ENCODE peak calls at places on chromosomes 5 and 9, in four cellular contexts. O is K562, A is transverse colon, Q is spleen. F is an unnamed sample. For H3K4me1, the result is how much of the 10 kb centered on the place peaks cover.

GRCh38 chr9:121445986-121446385 is 53.7 kb downstream of the GGTA1 start:
- DNase-seq in O (no peak), A (no peak), Q (no peak), F (no peak)

GRCh38 chr5:145668714-145669113 is 166.4 kb downstream of the PRELID2 start:
- DNase-seq in O (no peak), A (no peak), Q (no peak), F (no peak)

GRCh38 chr5:105101597-105101996 is 1539.0 kb upstream of the NUDT12 start:
- DNase-seq in O (no peak), A (no peak), Q (no peak), F (no peak)

GRCh38 chr5:159642379-159642778 is 273.9 kb upstream of the ADRA1B start:
- DNase-seq in O (no peak), A (no peak), Q (no peak), F (no peak)

GRCh38 chr9:38423939-38424843 is at the start of gene IGFBPL1:
- DNase-seq in O (no peak), A (no peak), Q (no peak), F (peak)

GRCh38 chr5:121313886-121314285 is 537.8 kb upstream of the FTMT start:
- DNase-seq in O (no peak), A (no peak), Q (no peak), F (no peak)

GRCh38 chr5:132257131-132258101 is at the start of gene PDLIM4:
- DNase-seq in O (peak), A (peak), Q (peak), F (peak)

GRCh38 chr5:14039063-14039462 is 94.6 kb upstream of the DNAH5 start:
- DNase-seq in O (no peak), A (no peak), Q (no peak), F (no peak)

GRCh38 chr5:131245948-131246347 is 17.9 kb upstream of the CDC42SE2 start:
- DNase-seq in O (no peak), A (peak), Q (no peak), F (no peak)

GRCh38 chr9:14313378-14313940 is 482 bp downstream of the NFIB start:
- DNase-seq in O (peak), A (peak), Q (no peak), F (no peak)

GRCh38 chr5:57686806-57687205 is 204.2 kb upstream of the ACTBL2 start:
- DNase-seq in O (no peak), A (no peak), Q (no peak), F (no peak)

GRCh38 chr5:94793816-94794198 is 175.3 kb downstream of the SLF1 start:
- DNase-seq in O (no peak), A (no peak), Q (no peak), F (no peak)

GRCh38 chr5:132896685-132897084 is 23.2 kb downstream of the LEAP2 start:
- DNase-seq in O (no peak), A (no peak), Q (no peak), F (no peak)

GRCh38 chr5:115758356-115758755 is 58.1 kb downstream of the CDO1 start:
- DNase-seq in O (no peak), A (no peak), Q (no peak), F (no peak)

GRCh38 chr9:88741335-88741734 is 206.4 kb downstream of the NXNL2 start:
- DNase-seq in O (peak), A (no peak), Q (no peak), F (no peak)

GRCh38 chr9:127905788-127906191 is 6.4 kb upstream of the ST6GALNAC6 start:
- DNase-seq in O (no peak), A (peak), Q (peak), F (no peak)

GRCh38 chr9:89377411-89377810 is 59.1 kb downstream of the SECISBP2 start:
- DNase-seq in O (no peak), A (no peak), Q (peak), F (no peak)

GRCh38 chr9:38390851-38391250 is 1.7 kb upstream of the ALDH1B1 start:
- DNase-seq in O (no peak), A (no peak), Q (peak), F (no peak)

GRCh38 chr9:20495133-20495532 is 127.2 kb downstream of the MLLT3 start:
- DNase-seq in O (no peak), A (no peak), Q (no peak), F (no peak)

GRCh38 chr5:135372654-135373381 is 26.2 kb downstream of the MACROH2A1 start:
- DNase-seq in O (no peak), A (no peak), Q (peak), F (peak)

GRCh38 chr9:113593682-113594281 is 130.3 kb downstream of the RGS3 start:
- DNase-seq in O (peak), A (peak), Q (peak), F (peak)
- TF ChIP-seq POLR2AphosphoS5 in O (no peak), A (peak), Q (peak), F (peak)

DNA sequence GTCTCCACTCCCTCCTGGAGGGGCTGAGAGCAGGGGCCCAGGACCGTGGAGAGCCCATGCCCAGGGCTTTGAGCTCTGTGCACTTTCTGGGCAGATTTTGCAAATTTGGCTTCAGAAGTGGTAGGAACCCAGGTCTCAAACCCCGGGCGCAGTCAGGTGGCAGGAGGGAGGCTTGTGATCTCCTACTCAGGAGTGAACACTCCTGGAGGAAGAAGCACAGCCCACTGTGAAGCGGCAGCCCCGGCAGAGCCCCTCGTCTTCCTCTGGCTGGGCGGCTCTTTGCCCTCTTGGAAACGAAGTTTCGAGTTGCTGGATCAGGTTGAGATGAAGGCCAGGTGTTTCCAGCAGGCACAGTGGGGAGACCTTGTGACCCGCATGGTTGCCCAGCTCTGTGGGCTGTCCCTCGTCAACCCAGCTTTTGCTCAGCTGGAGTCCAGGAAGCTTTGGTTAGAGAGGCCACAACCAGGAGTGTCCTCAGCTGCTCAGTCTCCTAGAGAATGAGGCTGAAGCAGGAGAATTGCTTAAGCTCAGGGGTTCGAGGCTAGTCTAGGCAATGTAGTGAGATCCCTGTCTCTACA is 48.5 kb downstream of the WNK2 start:
- DNase-seq in O (no peak), A (no peak), Q (no peak), F (no peak)
- H3K4me1 ChIP-seq in O (under half), A (half or more), Q (under half), F (under half)

GRCh38 chr5:178793156-178793555 is 62.7 kb upstream of the ZNF354A start:
- DNase-seq in O (no peak), A (peak), Q (no peak), F (no peak)
- TF ChIP-seq CTCF in O (peak), A (peak), Q (no peak), F (no peak)

GRCh38 chr5:28914302-28914701 is 1875.9 kb upstream of the CDH9 start:
- DNase-seq in O (no peak), A (no peak), Q (no peak), F (no peak)
- TF ChIP-seq POLR2AphosphoS5 in O (no peak), A (no peak), Q (no peak), F (no peak)

GRCh38 chr5:143306040-143306439 is 97.4 kb downstream of the NR3C1 start:
- DNase-seq in O (no peak), A (no peak), Q (no peak), F (no peak)

GRCh38 chr5:143311428-143311827 is 92.1 kb downstream of the NR3C1 start:
- DNase-seq in O (no peak), A (no peak), Q (no peak), F (no peak)

GRCh38 chr5:143311955-143312354 is 91.5 kb downstream of the NR3C1 start:
- DNase-seq in O (no peak), A (no peak), Q (no peak), F (no peak)

GRCh38 chr5:143309661-143310431 is 93.6 kb downstream of the NR3C1 start:
- DNase-seq in O (no peak), A (no peak), Q (no peak), F (no peak)

GRCh38 chr5:143308726-143309125 is 94.8 kb downstream of the NR3C1 start:
- DNase-seq in O (no peak), A (no peak), Q (no peak), F (no peak)
- H3K4me1 ChIP-seq in O (under half), A (under half), Q (under half), F (under half)

GRCh38 chr9:92026206-92027002 is 76.4 kb upstream of the ROR2 start:
- DNase-seq in O (no peak), A (no peak), Q (no peak), F (no peak)

GRCh38 chr9:92030367-92030766 is 80.3 kb upstream of the ROR2 start:
- DNase-seq in O (no peak), A (no peak), Q (no peak), F (no peak)

GRCh38 chr9:92033307-92033706 is 81.9 kb downstream of the SPTLC1 start:
- DNase-seq in O (no peak), A (no peak), Q (no peak), F (no peak)

GRCh38 chr9:92032891-92033290 is 82.3 kb downstream of the SPTLC1 start:
- DNase-seq in O (no peak), A (no peak), Q (no peak), F (no peak)

GRCh38 chr9:92029553-92029952 is 79.5 kb upstream of the ROR2 start:
- DNase-seq in O (no peak), A (no peak), Q (no peak), F (no peak)
- TF ChIP-seq CTCF in O (peak), A (no peak), Q (no peak), F (no peak)

GRCh38 chr5:111379391-111379816 is 132.9 kb downstream of the STARD4 start:
- DNase-seq in O (no peak), A (no peak), Q (no peak), F (no peak)
- TF ChIP-seq POLR2AphosphoS5 in O (no peak), A (no peak), Q (no peak), F (no peak)

GRCh38 chr5:151664694-151665583 is 21.8 kb downstream of the SPARC start:
- DNase-seq in O (no peak), A (no peak), Q (no peak), F (no peak)

GRCh38 chr5:151663617-151664322 is 22.9 kb downstream of the SPARC start:
- DNase-seq in O (no peak), A (no peak), Q (no peak), F (no peak)

GRCh38 chr5:151662805-151663204 is 23.9 kb downstream of the SPARC start:
- DNase-seq in O (no peak), A (no peak), Q (no peak), F (no peak)

GRCh38 chr5:151667083-151667482 is 19.6 kb downstream of the SPARC start:
- DNase-seq in O (no peak), A (no peak), Q (no peak), F (no peak)

DNA sequence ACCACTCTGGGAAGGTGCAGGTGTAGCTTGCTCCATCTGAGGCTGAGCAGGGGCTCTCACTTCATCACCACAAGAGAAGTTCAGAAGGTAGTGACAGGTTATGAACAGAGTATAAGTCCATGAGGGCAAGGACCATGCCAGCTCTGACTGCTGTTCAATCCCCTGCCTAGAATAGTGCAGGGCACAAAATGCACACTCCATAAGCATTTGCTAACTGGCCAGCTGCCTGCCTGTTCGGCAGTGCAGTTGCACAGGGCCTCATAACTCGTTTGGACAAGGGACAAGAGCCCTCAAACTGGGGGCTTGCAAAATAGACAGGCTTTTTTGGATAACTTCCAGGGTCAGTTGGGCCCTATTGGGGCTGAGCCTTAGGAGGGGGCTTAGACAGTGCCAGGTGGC is 21.1 kb downstream of the SPARC start:
- DNase-seq in O (no peak), A (no peak), Q (no peak), F (no peak)
- H3K4me1 ChIP-seq in O (under half), A (under half), Q (under half), F (half or more)

GRCh38 chr5:147098233-147098790 is 136.5 kb upstream of the STK32A start:
- DNase-seq in O (no peak), A (peak), Q (no peak), F (no peak)
- TF ChIP-seq CTCF in O (no peak), A (peak), Q (no peak), F (no peak)